ENCODE peak calls at places on chromosomes 12 and 14, in six cellular contexts. V, W, K, I, S and D are unnamed samples.
A peak's percentile ranks its signal among the peaks of the same experiment; 100 is the strongest.

GRCh38 chr12:15682826-15683225 is 106.4 kb downstream of the EPS8 start:
- DNase-seq in I (no peak), K (no peak), V (no peak), W (no peak), S (no peak), D (no peak)

GRCh38 chr12:22529281-22530060 is 14.9 kb downstream of the C2CD5 start:
- DNase-seq in V (peak; percentile 66), S (peak; percentile 46), K (peak; percentile 47), W (no peak), I (peak; percentile 11), D (peak; percentile 33)

GRCh38 chr14:25132734-25133422 is 82.9 kb upstream of the STXBP6 start:
- DNase-seq in V (peak; percentile 92), K (peak; percentile 90), S (peak; percentile 62), I (peak; percentile 61), W (no peak), D (peak; percentile 84)

GRCh38 chr14:30874120-30874998 is at the start of gene COCH:
- DNase-seq in I (peak; percentile 92), S (peak; percentile 82), V (peak; percentile 74), W (peak; percentile 4), K (peak; percentile 72), D (peak; percentile 86)

GRCh38 chr14:87002831-87003230 is 990.2 kb downstream of the GALC start:
- DNase-seq in W (no peak), V (no peak), S (no peak), I (no peak), K (no peak), D (no peak)

GRCh38 chr12:92139634-92140555 is 5.8 kb downstream of the BTG1 start:
- DNase-seq in K (no peak), W (no peak), V (peak; percentile 38), S (no peak), I (no peak), D (no peak)

GRCh38 chr14:21455592-21455911 is 371 bp downstream of the CHD8 start:
- DNase-seq in W (no peak), V (no peak), S (no peak), I (no peak), K (peak; percentile 62), D (no peak)

GRCh38 chr14:59161571-59162175 is 26.8 kb upstream of the DAAM1 start:
- DNase-seq in K (peak; percentile 76), S (no peak), W (peak; percentile 10), I (no peak), V (peak; percentile 33), D (peak; percentile 21)

GRCh38 chr12:13273850-13274249 is 77.3 kb downstream of the EMP1 start:
- DNase-seq in I (no peak), K (no peak), V (no peak), W (no peak), S (no peak), D (no peak)

GRCh38 chr14:51680031-51680430 is 28.3 kb downstream of the FRMD6 start:
- DNase-seq in I (no peak), W (no peak), K (no peak), V (peak; percentile 25), S (no peak), D (no peak)

GRCh38 chr14:90815817-90816662 is at the start of gene TTC7B:
- DNase-seq in V (peak; percentile 72), S (peak; percentile 20), W (no peak), K (peak; percentile 78), I (peak; percentile 99), D (peak; percentile 86)

GRCh38 chr14:86203843-86204242 is 673.9 kb downstream of the FLRT2 start:
- DNase-seq in I (no peak), S (peak; percentile 11), W (no peak), K (no peak), V (no peak), D (no peak)

DNA sequence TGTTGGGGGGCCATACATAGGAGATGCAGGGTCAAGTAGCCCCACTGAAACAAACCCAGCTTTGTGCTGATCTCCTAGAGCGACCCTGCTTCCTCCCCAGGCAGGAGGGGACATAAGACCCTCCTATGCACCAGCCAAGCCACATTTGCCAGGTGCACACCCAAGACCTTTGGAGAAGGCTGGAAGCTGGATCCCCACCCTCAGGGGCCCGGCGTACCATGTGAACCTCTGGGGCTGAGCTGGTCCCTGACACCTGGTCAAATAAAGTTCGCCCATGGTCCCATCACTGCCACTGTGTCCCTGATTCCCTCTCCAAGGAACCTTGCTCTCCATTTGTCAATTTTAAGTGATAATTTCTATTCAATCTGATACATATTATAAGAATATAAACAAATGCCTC is 162.1 kb upstream of the VASH1 start:
- DNase-seq in K (no peak), I (no peak), W (no peak), V (no peak), S (no peak), D (no peak)
- TF ChIP-seq EZH2phosphoT487 in K (no peak), I (no peak), W (no peak), V (no peak), S (no peak), D (no peak)

GRCh38 chr12:26740991-26741390 is 92.0 kb downstream of the ITPR2 start:
- DNase-seq in V (no peak), S (no peak), W (no peak), K (no peak), I (no peak), D (no peak)
- H3K27ac ChIP-seq in V (peak overlapping the region; percentile 53), S (no peak overlapping the region), W (no peak overlapping the region), K (no peak overlapping the region), I (no peak overlapping the region), D (no peak overlapping the region)

GRCh38 chr12:46664771-46665287 is 161.0 kb downstream of the SLC38A4 start:
- DNase-seq in K (peak; percentile 50), I (no peak), V (no peak), W (peak; percentile 72), S (no peak), D (no peak)
- TF ChIP-seq EZH2phosphoT487 in K (no peak), I (no peak), V (no peak), W (no peak), S (no peak), D (no peak)

GRCh38 chr14:54902521-54903420 is at the start of gene GCH1:
- DNase-seq in I (peak; percentile 96), K (peak; percentile 94), W (peak; percentile 61), S (peak; percentile 86), V (peak; percentile 93), D (peak; percentile 91)
- H3K27ac ChIP-seq in I (peak within 1 kb of the TSS; percentile 11), K (peak within 1 kb of the TSS; percentile 94), W (peak within 1 kb of the TSS; percentile 90), S (peak within 1 kb of the TSS; percentile 46), V (no peak within 1 kb of the TSS), D (no peak within 1 kb of the TSS)